ENCODE peak calls at places on chromosomes 5 and 9, in ten cellular contexts. S is body of pancreas; O is WTC11; N is Calu3; J is right lobe of liver; I is astrocyte of the spinal cord; A is adrenal gland; H is activated B cell treated with CpG ODN at 0.5 μM for 24 hours; W is CD4-positive, alpha-beta T cell; X is PC-9. D is an unnamed sample.

GRCh38 chr9:32705059-32705458 is 69.6 kb upstream of the TAF1L start:
- DNase-seq in N (peak), X (peak), I (peak), A (no peak), J (no peak), S (no peak), O (no peak), H (no peak), W (no peak), D (no peak)

GRCh38 chr5:57710126-57710525 is 227.5 kb upstream of the ACTBL2 start:
- DNase-seq in W (no peak), O (no peak), N (no peak), J (no peak), A (no peak), H (no peak), I (no peak), X (no peak), S (no peak), D (no peak)

GRCh38 chr5:157520911-157521703 is 54.5 kb downstream of the ADAM19 start:
- DNase-seq in X (no peak), J (no peak), S (no peak), A (peak), H (no peak), W (no peak), O (no peak), I (no peak), N (no peak), D (peak)

GRCh38 chr9:99162759-99163364 is 57.9 kb downstream of the TGFBR1 start:
- DNase-seq in W (no peak), H (no peak), X (no peak), S (no peak), O (no peak), I (peak), A (no peak), J (no peak), N (no peak), D (peak)

GRCh38 chr5:78975035-78975434 is 10.1 kb downstream of the ARSB start:
- DNase-seq in I (no peak), N (no peak), H (no peak), J (no peak), O (no peak), W (no peak), S (no peak), A (no peak), X (no peak), D (no peak)

GRCh38 chr5:176481659-176482213 is 33.6 kb downstream of the FAF2 start:
- DNase-seq in H (no peak), X (no peak), I (no peak), W (no peak), A (no peak), O (no peak), J (no peak), N (no peak), S (no peak), D (no peak)

GRCh38 chr9:91425270-91425669 is 1.6 kb upstream of the NFIL3 start:
- DNase-seq in X (no peak), A (no peak), W (no peak), H (no peak), O (no peak), J (no peak), S (no peak), N (no peak), I (no peak), D (no peak)

GRCh38 chr9:38380872-38381534 is 11.5 kb upstream of the ALDH1B1 start:
- DNase-seq in X (peak), H (no peak), W (no peak), I (no peak), A (no peak), O (no peak), J (no peak), S (peak), N (peak), D (no peak)

GRCh38 chr5:13746026-13746425 is 198.5 kb downstream of the DNAH5 start:
- DNase-seq in X (no peak), W (no peak), I (peak), H (no peak), N (no peak), O (no peak), A (no peak), J (no peak), S (no peak), D (no peak)

GRCh38 chr5:174436805-174437204 is 287.6 kb upstream of the MSX2 start:
- DNase-seq in W (no peak), I (no peak), H (no peak), J (no peak), A (no peak), S (no peak), X (no peak), N (no peak), O (no peak), D (no peak)

GRCh38 chr5:54673523-54674225 is 156.1 kb downstream of the SNX18 start:
- DNase-seq in J (peak), H (peak), I (peak), N (peak), S (no peak), X (no peak), A (peak), O (no peak), W (peak), D (no peak)

GRCh38 chr9:118108971-118109370 is 404.8 kb downstream of the TLR4 start:
- DNase-seq in A (no peak), O (no peak), W (no peak), I (no peak), S (no peak), N (no peak), J (no peak), H (no peak), X (no peak), D (no peak)

GRCh38 chr5:59893436-59894227 is at the start of gene PDE4D:
- DNase-seq in O (peak), S (peak), J (peak), A (peak), W (no peak), X (no peak), N (peak), I (peak), H (no peak), D (peak)

GRCh38 chr5:178651046-178651810 is 24.4 kb upstream of the CLK4 start:
- DNase-seq in S (no peak), J (no peak), N (no peak), I (peak), H (no peak), O (no peak), A (no peak), X (peak), W (no peak), D (peak)

GRCh38 chr9:93725382-93725781 is 149.0 kb downstream of the PHF2 start:
- DNase-seq in O (no peak), A (no peak), I (no peak), W (no peak), N (no peak), J (no peak), S (no peak), H (no peak), X (no peak), D (no peak)

GRCh38 chr5:65483474-65484346 is 2.0 kb upstream of the ADAMTS6 start:
- DNase-seq in I (peak), X (peak), A (no peak), J (no peak), W (no peak), O (no peak), S (no peak), H (no peak), N (no peak), D (peak)

GRCh38 chr5:34534237-34535108 is 121.7 kb upstream of the RAI14 start:
- DNase-seq in W (no peak), H (no peak), A (no peak), I (peak), N (no peak), J (no peak), X (no peak), S (no peak), O (no peak), D (peak)

GRCh38 chr9:115046786-115047185 is 71.2 kb downstream of the TNC start:
- DNase-seq in I (no peak), H (no peak), O (no peak), X (no peak), N (no peak), J (no peak), S (no peak), A (no peak), W (no peak), D (no peak)

GRCh38 chr9:137147793-137148160 is 8.8 kb downstream of the GRIN1 start:
- DNase-seq in X (no peak), H (no peak), W (no peak), A (no peak), S (no peak), J (no peak), N (no peak), O (no peak), I (no peak), D (no peak)

GRCh38 chr5:135890867-135891266 is 4.8 kb downstream of the IL9 start:
- DNase-seq in W (no peak), O (no peak), A (no peak), S (no peak), X (no peak), J (no peak), H (no peak), I (no peak), N (no peak), D (no peak)

GRCh38 chr5:135392256-135392655 is 6.8 kb downstream of the MACROH2A1 start:
- DNase-seq in H (no peak), S (no peak), I (peak), O (no peak), X (no peak), W (no peak), J (no peak), A (no peak), N (no peak), D (peak)

GRCh38 chr5:1204693-1205242 is 3.4 kb downstream of the SLC6A19 start:
- DNase-seq in I (peak), A (no peak), W (no peak), O (peak), X (no peak), S (peak), H (no peak), J (no peak), N (peak), D (peak)

GRCh38 chr5:55160493-55161209 is 680 bp downstream of the GPX8 start:
- DNase-seq in I (peak), J (no peak), W (no peak), X (peak), H (no peak), O (no peak), N (peak), S (peak), A (peak), D (peak)

GRCh38 chr5:127820910-127821553 is 117.8 kb downstream of the CCDC192 start:
- DNase-seq in N (peak), I (peak), O (no peak), J (no peak), H (no peak), A (no peak), S (no peak), W (no peak), X (peak), D (peak)

GRCh38 chr5:168727547-168728120 is 148.5 kb upstream of the PANK3 start:
- DNase-seq in X (no peak), I (no peak), H (no peak), A (no peak), O (no peak), N (no peak), J (no peak), W (no peak), S (no peak), D (no peak)

GRCh38 chr9:95552814-95553546 is 36.2 kb upstream of the PTCH1 start:
- DNase-seq in H (no peak), A (peak), N (no peak), W (no peak), O (peak), J (no peak), X (no peak), I (peak), S (peak), D (no peak)

GRCh38 chr5:177428574-177429217 is 2.2 kb downstream of the GRK6 start:
- DNase-seq in J (peak), H (no peak), X (no peak), I (no peak), A (no peak), N (no peak), W (no peak), O (no peak), S (no peak), D (no peak)

GRCh38 chr9:134374301-134375010 is 48.2 kb downstream of the RXRA start:
- DNase-seq in W (no peak), J (peak), S (peak), I (no peak), A (peak), X (no peak), O (no peak), H (no peak), N (no peak), D (no peak)

GRCh38 chr9:6634441-6634840 is 11.1 kb downstream of the GLDC start:
- DNase-seq in A (no peak), O (no peak), N (no peak), H (no peak), W (no peak), X (no peak), I (no peak), S (no peak), J (no peak), D (no peak)

GRCh38 chr5:107381189-107381856 is 289.4 kb downstream of the EFNA5 start:
- DNase-seq in W (no peak), X (peak), S (no peak), H (no peak), O (no peak), I (peak), A (no peak), N (no peak), J (no peak), D (peak)

GRCh38 chr9:131668439-131669233 is 71.2 kb downstream of the RAPGEF1 start:
- DNase-seq in I (peak), S (peak), O (no peak), J (peak), W (peak), X (no peak), N (no peak), H (no peak), A (peak), D (peak)

GRCh38 chr5:151684690-151685361 is 1.9 kb downstream of the SPARC start:
- DNase-seq in H (no peak), N (peak), I (peak), S (no peak), W (no peak), J (no peak), X (peak), O (peak), A (peak), D (peak)

GRCh38 chr9:113963017-113963620 is 87.0 kb downstream of the ZNF618 start:
- DNase-seq in I (peak), H (no peak), O (peak), J (no peak), W (no peak), X (no peak), S (peak), A (peak), N (peak), D (peak)

GRCh38 chr5:109779036-109779735 is 89.5 kb downstream of the MAN2A1 start:
- DNase-seq in I (peak), O (no peak), N (peak), A (no peak), J (no peak), W (no peak), H (no peak), S (no peak), X (no peak), D (no peak)

GRCh38 chr5:179326176-179326997 is 18.9 kb downstream of the ADAMTS2 start:
- DNase-seq in S (peak), A (peak), H (no peak), N (no peak), O (peak), J (no peak), W (no peak), I (peak), X (no peak), D (peak)

GRCh38 chr5:35369965-35370790 is 139.9 kb upstream of the PRLR start:
- DNase-seq in H (no peak), S (no peak), A (peak), O (peak), W (no peak), I (no peak), J (no peak), N (no peak), X (no peak), D (no peak)

GRCh38 chr9:128558431-128559310 is 6.3 kb downstream of the SPTAN1 start:
- DNase-seq in N (peak), A (peak), J (peak), X (peak), H (peak), O (no peak), W (peak), S (peak), I (peak), D (peak)

GRCh38 chr5:8516356-8516755 is 647.4 kb downstream of the MTRR start:
- DNase-seq in W (no peak), S (no peak), J (no peak), O (no peak), N (no peak), X (no peak), H (no peak), A (no peak), I (no peak), D (no peak)
- TF ChIP-seq CTCF in W (no peak), S (no peak), J (no peak), O (no peak), N (no peak), X (no peak), H (no peak), A (no peak), I (no peak), D (no peak)

GRCh38 chr5:96440185-96440538 is 7.1 kb upstream of the PCSK1 start:
- DNase-seq in J (no peak), W (no peak), A (no peak), O (no peak), I (no peak), N (no peak), S (no peak), H (no peak), X (no peak), D (no peak)
- TF ChIP-seq CTCF in J (no peak), W (no peak), A (no peak), O (no peak), I (no peak), N (no peak), S (no peak), H (no peak), X (no peak), D (no peak)

DNA sequence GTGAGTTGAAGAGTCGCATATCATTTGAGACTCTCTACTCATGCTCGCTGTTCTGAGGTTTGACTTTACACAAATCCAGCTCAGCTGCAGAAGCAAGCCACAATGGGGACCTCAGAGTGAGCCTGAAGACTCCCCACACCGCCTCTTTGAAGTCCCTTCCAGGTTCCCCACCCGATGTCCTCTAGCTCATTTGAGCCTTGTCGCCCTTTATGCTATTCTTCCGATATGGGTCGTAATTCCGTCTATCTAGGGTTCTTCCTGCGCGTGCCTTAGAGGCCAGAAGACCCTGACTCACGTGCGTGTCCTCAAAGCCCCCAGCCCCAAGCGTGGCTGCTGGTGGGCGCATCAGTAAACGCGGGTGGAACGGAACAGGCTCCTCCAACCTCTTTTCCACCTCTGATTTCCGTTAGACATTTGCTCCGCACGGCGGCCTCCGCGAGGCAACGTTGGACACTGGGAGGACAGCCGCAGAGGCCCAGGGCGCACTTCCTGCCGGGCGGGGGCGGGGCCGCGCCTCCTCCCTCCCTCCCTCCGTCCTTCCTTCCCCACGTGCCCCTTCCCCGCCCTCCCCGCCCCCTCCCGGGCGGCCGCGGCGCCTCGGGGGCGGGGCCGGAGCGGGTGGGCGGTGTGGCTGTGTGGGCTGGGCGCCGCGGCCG is at the start of gene SNX30:
- DNase-seq in H (peak), N (peak), W (peak), S (peak), A (peak), I (peak), J (peak), X (peak), O (peak), D (peak)
- TF ChIP-seq CTCF in H (no peak), N (no peak), W (no peak), S (no peak), A (no peak), I (peak), J (peak), X (no peak), O (no peak), D (peak)

DNA sequence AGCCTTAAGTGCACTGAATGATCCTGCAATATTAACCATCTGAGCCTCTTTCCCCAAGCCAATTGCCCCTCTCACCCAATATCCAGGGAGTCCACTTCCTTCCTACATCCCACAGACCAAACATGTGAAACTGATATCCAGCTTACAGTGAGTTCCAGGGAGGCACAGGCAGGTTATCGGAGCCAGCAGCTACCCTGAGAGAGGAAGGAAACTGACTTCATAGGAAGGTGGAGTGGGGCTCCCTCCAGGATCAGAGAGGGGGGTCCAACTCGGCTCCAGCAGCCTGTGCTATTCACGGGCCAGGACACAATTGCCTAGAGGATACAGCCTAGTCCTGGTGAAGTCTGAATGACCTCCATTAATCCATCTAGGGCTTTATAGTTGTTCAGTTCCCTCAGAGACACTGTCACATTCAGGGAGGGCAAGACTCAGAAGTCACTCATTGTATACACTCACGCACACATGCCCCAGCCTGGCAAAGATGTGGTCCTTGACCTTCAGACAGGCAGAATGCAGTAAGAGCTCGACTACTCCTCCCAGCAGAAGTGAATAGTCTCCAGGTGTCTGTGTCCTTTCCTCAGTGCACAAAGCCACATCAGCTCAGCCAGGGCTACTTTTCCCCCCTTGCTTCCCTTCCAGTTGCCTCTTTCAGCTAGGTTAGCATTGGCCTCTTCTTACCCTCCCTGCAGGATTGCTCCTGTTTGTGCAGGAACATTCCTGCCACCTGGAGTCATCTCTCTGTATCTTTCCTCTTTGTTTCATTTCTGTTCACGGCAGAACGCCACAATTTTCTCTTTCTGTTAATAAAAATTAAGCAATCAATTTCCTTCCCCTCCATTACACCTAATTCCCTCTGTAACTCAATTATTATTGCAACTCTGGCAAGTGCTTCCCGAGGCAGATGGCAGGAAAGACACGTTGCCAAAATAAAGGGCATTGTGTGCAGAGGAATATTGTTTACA is 501.7 kb downstream of the ARHGEF28 start:
- DNase-seq in O (no peak), W (no peak), X (no peak), H (no peak), J (no peak), N (peak), I (peak), A (no peak), S (peak), D (peak)
- TF ChIP-seq CTCF in O (no peak), W (no peak), X (peak), H (no peak), J (no peak), N (peak), I (peak), A (no peak), S (peak), D (peak)

GRCh38 chr5:124289641-124290201 is 456.7 kb downstream of the ZNF608 start:
- DNase-seq in S (peak), N (no peak), I (no peak), A (no peak), X (no peak), J (no peak), O (peak), H (no peak), W (no peak), D (no peak)
- TF ChIP-seq CTCF in S (peak), N (no peak), I (no peak), A (no peak), X (no peak), J (no peak), O (peak), H (no peak), W (no peak), D (no peak)